ENCODE peak calls at places on chromosomes 12 and 14, in five cellular contexts. G is GM23338, B is SK-N-SH, V is Panc1, H is breast epithelium. X is an unnamed sample.

GRCh38 chr14:55889124-55889523 is 229.1 kb upstream of the PELI2 start:
- DNase-seq in B (no peak), V (no peak), G (no peak), H (no peak), X (no peak)

GRCh38 chr14:75223664-75224154 is 47.3 kb upstream of the TMED10 start:
- DNase-seq in G (peak), B (no peak), H (no peak), V (no peak), X (no peak)

GRCh38 chr12:22529281-22530060 is 14.9 kb downstream of the C2CD5 start:
- DNase-seq in V (peak), H (no peak), B (peak), G (peak), X (no peak)

GRCh38 chr12:96698965-96699364 is 208.1 kb upstream of the NEDD1 start:
- DNase-seq in G (peak), H (no peak), B (no peak), V (no peak), X (no peak)

GRCh38 chr12:88185988-88186387 is 43.9 kb downstream of the TMTC3 start:
- DNase-seq in G (no peak), B (no peak), V (no peak), H (no peak), X (no peak)

GRCh38 chr12:108667349-108667748 is 33.7 kb upstream of the SELPLG start:
- DNase-seq in V (no peak), H (no peak), G (no peak), B (no peak), X (no peak)

GRCh38 chr12:34602213-34602940 is 580.1 kb downstream of the ALG10 start:
- DNase-seq in B (peak), H (no peak), V (no peak), G (no peak), X (no peak)

GRCh38 chr12:116196752-116197718 is 80.5 kb downstream of the MED13L start:
- DNase-seq in B (peak), H (no peak), G (no peak), V (no peak), X (no peak)

GRCh38 chr12:3698218-3698974 is 54.5 kb downstream of the CRACR2A start:
- DNase-seq in H (no peak), G (no peak), B (peak), V (no peak), X (no peak)

GRCh38 chr14:53367631-53368030 is 214.5 kb upstream of the DDHD1 start:
- DNase-seq in B (no peak), V (no peak), G (no peak), H (no peak), X (no peak)

GRCh38 chr14:59630281-59630963 is 53.8 kb upstream of the CCDC175 start:
- DNase-seq in V (no peak), G (peak), H (no peak), B (peak), X (no peak)

GRCh38 chr12:106139422-106140141 is 828 bp upstream of the NUAK1 start:
- DNase-seq in B (no peak), G (peak), V (no peak), H (peak), X (no peak)

GRCh38 chr12:93325855-93326254 is 51.9 kb upstream of the NUDT4 start:
- DNase-seq in V (no peak), B (no peak), G (no peak), H (no peak), X (no peak)

GRCh38 chr12:122366685-122367475 is 55.6 kb downstream of the CLIP1 start:
- DNase-seq in B (no peak), V (peak), H (no peak), G (peak), X (no peak)

GRCh38 chr14:39491134-39491541 is 58.9 kb upstream of the FBXO33 start:
- DNase-seq in V (peak), G (peak), B (peak), H (no peak), X (no peak)

GRCh38 chr12:13099910-13100609 is 3.4 kb downstream of the GSG1 start:
- DNase-seq in V (no peak), G (no peak), B (no peak), H (no peak), X (no peak)

GRCh38 chr14:101562659-101563351 is 1.5 kb downstream of the DIO3 start:
- DNase-seq in V (no peak), H (no peak), G (peak), B (peak), X (no peak)

GRCh38 chr12:47881826-47882427 is 22.9 kb downstream of the VDR start:
- DNase-seq in H (no peak), G (no peak), B (no peak), V (no peak), X (no peak)

GRCh38 chr12:96466939-96467751 is 22.2 kb upstream of the CFAP54 start:
- DNase-seq in H (no peak), B (no peak), G (no peak), V (no peak), X (no peak)

GRCh38 chr12:1457901-1458300 is 136.5 kb downstream of the FBXL14 start:
- DNase-seq in B (no peak), H (no peak), V (no peak), G (no peak), X (no peak)

GRCh38 chr12:4449862-4450222 is 4.2 kb upstream of the FGF6 start:
- DNase-seq in H (no peak), G (no peak), V (no peak), B (no peak), X (no peak)

GRCh38 chr14:105066285-105067071 is 1.2 kb upstream of the GPR132 start:
- DNase-seq in V (no peak), B (no peak), G (no peak), H (no peak), X (no peak)

GRCh38 chr14:105067969-105068301 is 2.7 kb upstream of the GPR132 start:
- DNase-seq in V (no peak), B (no peak), H (no peak), G (no peak), X (no peak)

GRCh38 chr14:105065280-105066228 is at the start of gene GPR132:
- DNase-seq in H (no peak), B (no peak), G (no peak), V (no peak), X (peak)

GRCh38 chr14:105068818-105069217 is 3.6 kb upstream of the GPR132 start:
- DNase-seq in G (no peak), V (no peak), H (no peak), B (no peak), X (no peak)

DNA sequence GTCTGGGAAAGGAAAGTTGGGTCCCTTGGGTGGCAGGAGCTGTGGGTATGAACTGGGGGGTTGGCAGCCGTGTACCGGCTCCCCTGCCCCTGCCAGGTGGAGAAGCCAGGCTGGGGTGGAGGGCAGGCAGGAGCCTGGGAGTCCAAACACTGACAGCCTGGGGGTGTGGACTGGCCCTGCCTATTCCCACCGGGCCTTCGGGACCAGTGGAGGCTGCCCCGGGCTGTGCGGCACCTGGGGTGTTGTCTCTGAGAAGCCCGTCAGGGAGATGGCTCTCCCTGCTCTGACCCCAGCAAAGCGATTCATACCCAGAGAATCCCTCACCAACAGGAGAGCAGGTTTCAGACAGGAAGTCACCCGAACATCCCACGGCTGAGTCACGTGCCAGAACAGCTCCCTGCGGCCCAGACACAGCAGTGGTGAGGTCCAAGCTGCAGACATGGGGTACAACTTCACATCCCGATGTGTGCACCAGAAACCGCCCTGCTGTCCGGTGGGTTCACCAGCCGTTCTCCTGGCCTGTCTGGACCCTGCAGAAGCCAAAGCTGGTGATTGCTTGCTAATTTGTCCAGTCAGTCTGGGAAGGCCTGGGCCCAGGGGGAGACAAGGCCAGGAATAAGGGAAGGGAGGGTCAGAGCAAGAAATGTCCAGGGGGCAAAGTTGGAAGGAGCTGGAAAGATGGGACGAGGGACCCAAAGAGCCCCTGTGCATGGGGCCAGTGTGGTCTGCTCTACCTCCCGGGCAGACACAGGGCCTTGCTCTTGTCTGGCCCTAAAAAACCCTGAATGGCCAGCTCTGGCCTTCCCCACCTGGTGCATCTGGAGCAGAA is 2.1 kb upstream of the GPR132 start:
- DNase-seq in V (no peak), H (no peak), G (no peak), B (no peak), X (no peak)
- TF ChIP-seq POLR2AphosphoS5 in V (no peak), H (no peak), G (no peak), B (no peak), X (peak)

DNA sequence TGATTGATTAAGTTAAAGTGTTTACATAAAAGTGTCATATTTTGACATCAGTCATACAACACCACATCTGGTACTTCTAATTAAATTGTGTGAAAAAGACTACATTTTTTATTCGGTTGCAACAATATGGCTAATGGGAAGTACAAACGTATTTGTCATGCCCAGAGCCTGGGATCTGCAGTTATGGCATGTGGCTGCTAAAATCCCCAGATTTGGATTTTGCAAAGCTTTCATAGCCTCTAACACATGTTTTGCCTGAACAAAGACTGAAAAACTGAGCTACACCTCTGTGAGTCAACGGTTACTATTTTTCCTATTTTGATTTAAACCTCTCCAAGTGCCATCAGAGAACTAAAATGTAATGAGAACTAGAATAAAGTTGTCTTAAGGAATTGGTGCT is 66.6 kb downstream of the LLPH start:
- DNase-seq in H (no peak), V (no peak), B (no peak), G (no peak), X (no peak)
- TF ChIP-seq POLR2AphosphoS5 in H (no peak), V (no peak), B (no peak), G (no peak), X (no peak)

GRCh38 chr12:31605531-31605930 is 14.6 kb upstream of the DENND5B start:
- DNase-seq in H (no peak), G (no peak), B (no peak), V (no peak), X (no peak)
- TF ChIP-seq POLR2AphosphoS5 in H (no peak), G (no peak), B (no peak), V (no peak), X (no peak)

GRCh38 chr14:96090441-96091148 is 51.4 kb downstream of the C14orf132 start:
- DNase-seq in V (no peak), G (no peak), B (peak), H (peak), X (no peak)
- TF ChIP-seq POLR2AphosphoS5 in V (no peak), G (no peak), B (peak), H (no peak), X (no peak)

GRCh38 chr14:64417042-64417770 is 29.1 kb downstream of the MTHFD1 start:
- DNase-seq in B (no peak), H (no peak), V (no peak), G (no peak), X (no peak)
- TF ChIP-seq POLR2AphosphoS5 in B (no peak), H (no peak), V (no peak), G (no peak), X (no peak)

X was measured in GM12892.